ENCODE peak calls at places on chromosomes 3 and 15, in four cellular contexts. W is IMR-90, N is GM12878, T is K562. D is an unnamed sample.

GRCh38 chr3:24096695-24097290 is 151.7 kb downstream of the NR1D2 start:
- DNase-seq in W (no peak), N (no peak), T (no peak), D (no peak)

GRCh38 chr3:69352305-69353087 is 33.4 kb downstream of the FRMD4B start:
- DNase-seq in W (no peak), N (no peak), T (no peak), D (no peak)

GRCh38 chr3:169430687-169431404 is 232.7 kb downstream of the MECOM start:
- DNase-seq in W (peak), N (no peak), T (no peak), D (peak)

GRCh38 chr15:74432968-74433591 is 678 bp downstream of the SEMA7A start:
- DNase-seq in W (no peak), N (no peak), T (peak), D (no peak)

GRCh38 chr3:44721231-44722102 is 8.0 kb upstream of the ZNF501 start:
- DNase-seq in W (peak), N (no peak), T (no peak), D (no peak)

GRCh38 chr3:10335190-10335738 is 14.4 kb upstream of the SEC13 start:
- DNase-seq in W (no peak), N (no peak), T (no peak), D (no peak)

GRCh38 chr15:53884441-53884840 is 93.8 kb upstream of the UNC13C start:
- DNase-seq in W (no peak), N (no peak), T (no peak), D (no peak)

GRCh38 chr15:78103406-78104118 is 11.2 kb downstream of the SH2D7 start:
- DNase-seq in W (no peak), N (peak), T (no peak), D (no peak)

GRCh38 chr15:71610991-71611720 is 199.2 kb upstream of the NR2E3 start:
- DNase-seq in W (no peak), N (no peak), T (no peak), D (no peak)

GRCh38 chr3:125647318-125648014 is 52.2 kb upstream of the OSBPL11 start:
- DNase-seq in W (no peak), N (no peak), T (no peak), D (no peak)

GRCh38 chr3:39180546-39181346 is 11.6 kb downstream of the XIRP1 start:
- DNase-seq in W (peak), N (peak), T (peak), D (peak)

GRCh38 chr15:60448668-60449360 is 30.1 kb downstream of the ICE2 start:
- DNase-seq in W (no peak), N (no peak), T (no peak), D (no peak)

GRCh38 chr3:39260957-39261356 is 18.9 kb downstream of the CX3CR1 start:
- DNase-seq in W (peak), N (peak), T (peak), D (peak)

GRCh38 chr3:73502609-73503560 is 121.9 kb downstream of the PDZRN3 start:
- DNase-seq in W (peak), N (peak), T (peak), D (peak)

GRCh38 chr3:17639257-17639656 is 103.2 kb downstream of the TBC1D5 start:
- DNase-seq in W (peak), N (no peak), T (no peak), D (peak)

GRCh38 chr15:69860921-69861320 is 236.8 kb downstream of the TLE3 start:
- DNase-seq in W (no peak), N (no peak), T (no peak), D (no peak)

GRCh38 chr3:188360364-188360881 is 206.5 kb downstream of the LPP start:
- DNase-seq in W (no peak), N (no peak), T (no peak), D (no peak)

GRCh38 chr15:89441295-89441762 is 55.1 kb downstream of the RHCG start:
- DNase-seq in W (no peak), N (peak), T (no peak), D (no peak)

GRCh38 chr15:89444241-89444797 is 52.1 kb downstream of the RHCG start:
- DNase-seq in W (no peak), N (no peak), T (no peak), D (no peak)

GRCh38 chr15:89442155-89442554 is 54.2 kb downstream of the RHCG start:
- DNase-seq in W (no peak), N (no peak), T (no peak), D (no peak)

GRCh38 chr15:89444855-89445254 is 51.5 kb downstream of the RHCG start:
- DNase-seq in W (no peak), N (no peak), T (no peak), D (no peak)

GRCh38 chr15:89442671-89443307 is 53.6 kb downstream of the RHCG start:
- DNase-seq in W (peak), N (no peak), T (peak), D (peak)
- TF ChIP-seq RCOR1 in W (no peak), N (no peak), T (no peak), D (no peak)

DNA sequence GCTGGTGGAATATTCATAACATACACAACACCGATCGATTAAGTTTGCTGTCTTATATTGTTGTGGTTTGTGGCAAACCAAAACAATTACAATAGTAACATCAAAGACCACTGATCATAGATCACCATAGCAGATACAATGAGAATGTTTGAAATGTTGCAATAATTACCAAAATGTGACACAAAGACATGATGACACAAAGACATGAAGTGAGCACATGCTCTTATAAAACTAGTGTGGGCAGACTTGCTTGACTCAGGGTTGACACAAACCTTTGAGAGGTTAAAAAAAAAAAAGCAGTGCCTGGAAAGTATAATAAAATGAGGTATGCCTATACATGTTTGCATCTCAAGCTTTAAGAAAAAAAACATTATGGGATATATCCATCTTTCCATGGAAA is 130.3 kb downstream of the NR1I2 start:
- DNase-seq in W (no peak), N (no peak), T (no peak), D (no peak)
- TF ChIP-seq BHLHE40 in W (no peak), N (no peak), T (no peak), D (no peak)

GRCh38 chr15:67745059-67745993 is 80.0 kb upstream of the SKOR1 start:
- DNase-seq in W (peak), N (no peak), T (no peak), D (no peak)

GRCh38 chr15:67746450-67746849 is 78.9 kb upstream of the SKOR1 start:
- DNase-seq in W (no peak), N (no peak), T (no peak), D (no peak)

GRCh38 chr15:67746022-67746421 is 79.3 kb upstream of the SKOR1 start:
- DNase-seq in W (peak), N (no peak), T (no peak), D (no peak)

GRCh38 chr15:67743558-67743957 is 81.8 kb upstream of the SKOR1 start:
- DNase-seq in W (no peak), N (no peak), T (no peak), D (no peak)

DNA sequence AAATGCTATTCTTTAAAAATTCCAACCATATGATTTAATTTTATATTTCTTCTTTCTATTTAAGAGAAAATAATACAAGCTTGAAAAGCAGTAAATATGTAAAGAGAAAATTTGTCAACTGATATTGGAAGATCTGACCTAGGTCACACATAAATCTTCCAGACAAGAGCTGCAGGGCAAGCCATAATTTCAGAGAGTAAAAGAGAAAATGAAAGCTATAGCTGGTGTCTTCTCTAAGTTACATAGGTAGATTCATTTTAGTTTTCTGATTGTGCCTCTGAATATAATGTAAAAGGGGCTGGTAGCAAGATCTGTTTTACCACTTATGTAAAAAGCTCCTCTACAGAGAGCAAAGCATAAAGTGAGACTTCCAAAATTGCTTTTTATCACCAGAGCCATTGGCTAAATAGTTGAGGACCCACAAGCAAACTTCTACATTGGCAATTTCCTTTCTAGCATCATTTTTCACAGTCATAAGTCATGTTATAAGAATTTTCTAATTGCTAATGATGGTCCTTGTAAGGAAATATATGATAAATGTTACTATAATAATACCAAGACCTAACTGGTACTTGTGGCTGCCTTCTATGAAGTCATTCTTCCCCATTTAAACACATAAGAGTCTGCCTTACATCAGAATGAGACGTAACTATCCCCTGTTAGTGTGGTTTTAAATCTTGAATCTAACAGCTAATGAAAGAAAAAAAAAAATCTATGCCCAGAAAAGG is 80.8 kb upstream of the SKOR1 start:
- DNase-seq in W (no peak), N (no peak), T (no peak), D (no peak)
- H3K4me2 ChIP-seq in W (no peak), N (peak), T (no peak), D (no peak)

DNA sequence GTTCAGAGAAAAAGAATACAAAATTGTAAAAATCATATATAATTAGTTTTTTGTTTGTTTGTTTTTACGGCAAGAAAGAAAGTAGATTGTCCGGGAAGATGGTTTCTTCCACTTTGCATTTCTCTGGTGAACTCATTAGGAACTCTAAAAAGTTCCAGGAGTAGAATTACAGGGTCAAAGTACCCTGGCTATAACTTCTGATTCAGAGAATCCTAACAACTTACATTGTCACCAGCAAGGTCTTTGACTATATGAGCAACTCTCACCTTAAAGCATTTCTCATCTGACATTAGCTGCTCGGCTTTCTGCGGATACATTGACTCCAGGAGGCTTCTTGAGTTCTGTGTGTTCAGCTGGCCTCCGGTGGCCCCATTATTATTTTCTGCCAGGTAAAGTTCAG is 196.7 kb downstream of the PDE8A start:
- DNase-seq in W (no peak), N (no peak), T (no peak), D (no peak)
- TF ChIP-seq RCOR1 in W (no peak), N (no peak), T (no peak), D (no peak)

GRCh38 chr3:119296723-119297122 is 2.5 kb downstream of the ARHGAP31 start:
- DNase-seq in W (no peak), N (no peak), T (no peak), D (no peak)

GRCh38 chr3:119294889-119295769 is 946 bp downstream of the ARHGAP31 start:
- DNase-seq in W (peak), N (no peak), T (no peak), D (peak)

GRCh38 chr3:119297169-119297568 is 3.0 kb downstream of the ARHGAP31 start:
- DNase-seq in W (peak), N (no peak), T (no peak), D (no peak)

GRCh38 chr3:119294402-119294888 is 262 bp downstream of the ARHGAP31 start:
- DNase-seq in W (no peak), N (no peak), T (no peak), D (peak)

DNA sequence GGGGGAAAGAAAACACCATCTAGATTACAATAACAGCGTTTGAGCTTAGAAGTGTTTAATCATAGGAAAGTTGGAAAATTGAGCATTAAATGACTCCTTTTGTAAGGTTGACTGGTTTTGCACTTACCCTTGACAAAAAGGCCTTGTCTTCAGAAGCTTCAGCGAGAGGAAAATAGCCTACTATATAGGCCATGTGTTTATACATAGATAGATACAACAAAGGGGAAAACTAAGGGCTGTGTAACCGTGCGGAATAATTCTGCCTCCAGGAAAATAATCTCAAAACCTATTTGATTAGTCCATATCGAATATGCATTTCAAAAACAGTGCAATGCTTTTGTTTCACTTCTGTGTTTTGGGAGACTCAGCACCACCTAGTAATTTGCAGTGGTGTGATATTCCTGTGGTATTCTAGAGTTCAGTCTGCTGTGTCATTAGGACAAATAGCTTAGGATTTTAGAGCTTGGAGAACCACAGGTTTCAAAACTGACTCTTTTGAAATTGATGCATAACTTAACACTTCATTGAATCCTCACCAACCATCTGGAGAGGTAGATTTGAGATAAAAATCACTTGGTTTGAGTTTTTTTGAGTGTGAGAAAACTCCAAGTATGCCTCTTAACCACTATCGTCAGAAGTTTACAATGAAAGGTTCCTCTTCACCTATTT is 1.8 kb downstream of the ARHGAP31 start:
- DNase-seq in W (no peak), N (no peak), T (no peak), D (no peak)
- TF ChIP-seq BHLHE40 in W (no peak), N (no peak), T (no peak), D (no peak)

GRCh38 chr3:127816783-127817182 is 5.5 kb downstream of the MGLL start:
- DNase-seq in W (no peak), N (no peak), T (no peak), D (no peak)

GRCh38 chr3:127815001-127815400 is 7.3 kb downstream of the MGLL start:
- DNase-seq in W (peak), N (no peak), T (no peak), D (no peak)

GRCh38 chr3:127817331-127817821 is 4.9 kb downstream of the MGLL start:
- DNase-seq in W (peak), N (no peak), T (no peak), D (no peak)

GRCh38 chr3:127814325-127814781 is 8.0 kb downstream of the MGLL start:
- DNase-seq in W (no peak), N (no peak), T (no peak), D (no peak)

DNA sequence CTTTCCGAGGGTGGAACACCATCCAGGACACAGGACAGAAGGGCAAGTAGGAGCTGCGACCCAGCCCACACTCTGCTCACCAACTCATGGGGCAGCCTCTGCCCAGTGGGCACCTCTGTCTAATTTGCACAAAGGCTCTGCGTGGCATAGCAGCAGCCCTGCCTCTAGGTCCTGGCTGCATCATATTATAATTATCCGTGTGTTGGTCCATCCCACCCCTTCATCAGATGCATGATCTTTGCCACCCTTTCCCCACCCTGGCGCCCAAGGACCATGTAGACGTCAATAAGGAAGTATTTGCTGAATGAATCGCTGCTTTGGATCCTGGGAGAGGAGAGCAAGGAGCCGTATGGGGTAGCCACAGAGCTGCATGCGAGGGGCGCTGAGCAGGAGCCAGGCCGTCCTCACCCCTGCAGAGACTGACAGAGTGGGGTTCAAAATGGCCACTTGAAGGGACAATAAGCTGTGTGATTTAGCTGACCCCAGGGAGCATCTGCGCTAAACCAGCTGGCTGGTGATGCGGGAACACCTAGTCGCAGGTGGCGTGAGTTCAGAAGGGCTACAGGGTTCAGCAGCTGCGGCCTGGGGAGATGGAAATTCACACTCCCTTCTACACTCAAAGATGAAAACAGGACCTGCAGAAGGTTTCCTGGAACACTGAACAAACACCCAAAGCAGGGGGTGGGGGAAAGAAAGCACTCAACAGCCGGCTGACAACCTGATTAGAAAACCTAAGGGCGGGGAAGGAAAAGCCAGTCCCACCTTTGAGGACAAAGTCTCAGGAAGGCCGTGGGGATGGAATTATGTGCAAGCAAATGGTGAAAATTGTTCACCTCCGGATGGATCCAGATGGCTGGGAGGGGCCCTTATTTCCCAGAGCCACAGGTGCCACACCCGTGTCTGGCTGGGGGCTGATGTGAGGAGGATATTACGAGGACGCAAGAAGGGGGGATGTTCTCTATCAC is 6.4 kb downstream of the MGLL start:
- DNase-seq in W (no peak), N (no peak), T (no peak), D (no peak)
- H3K4me2 ChIP-seq in W (no peak), N (no peak), T (no peak), D (no peak)

GRCh38 chr3:66410976-66411375 is 89.8 kb downstream of the LRIG1 start:
- DNase-seq in W (no peak), N (no peak), T (no peak), D (no peak)
- TF ChIP-seq RCOR1 in W (no peak), N (no peak), T (no peak), D (no peak)

GRCh38 chr3:151579571-151580270 is 118.9 kb upstream of the IGSF10 start:
- DNase-seq in W (no peak), N (no peak), T (no peak), D (no peak)

GRCh38 chr3:151578495-151578894 is 117.6 kb upstream of the IGSF10 start:
- DNase-seq in W (no peak), N (no peak), T (peak), D (no peak)

GRCh38 chr3:151580592-151580991 is 119.7 kb upstream of the IGSF10 start:
- DNase-seq in W (peak), N (no peak), T (no peak), D (no peak)

GRCh38 chr3:151584603-151585002 is 123.7 kb upstream of the IGSF10 start:
- DNase-seq in W (no peak), N (peak), T (no peak), D (no peak)

GRCh38 chr3:151581046-151581445 is 120.2 kb upstream of the IGSF10 start:
- DNase-seq in W (no peak), N (no peak), T (no peak), D (no peak)
- TF ChIP-seq BHLHE40 in W (no peak), N (no peak), T (no peak), D (no peak)

GRCh38 chr15:56772868-56773639 is 39.7 kb upstream of the ZNF280D start:
- DNase-seq in W (peak), N (no peak), T (no peak), D (no peak)
- H3K4me2 ChIP-seq in W (peak), N (no peak), T (no peak), D (peak)

GRCh38 chr3:11379238-11379823 is 107.1 kb downstream of the ATG7 start:
- DNase-seq in W (peak), N (peak), T (no peak), D (peak)
- TF ChIP-seq RCOR1 in W (no peak), N (no peak), T (no peak), D (no peak)

D was measured in A549.